ENCODE peak calls at places on chromosomes 13 and 19, in five cellular contexts. H, P, V, L and R are unnamed samples.

GRCh38 chr13:91141619-91142061 is 205.8 kb upstream of the MIR17HG start:
- DNase-seq in H (no peak), P (no peak), V (no peak), L (no peak), R (no peak)

GRCh38 chr13:52744842-52745241 is 5.2 kb upstream of the CNMD start:
- DNase-seq in H (no peak), P (no peak), V (no peak), L (no peak), R (no peak)

GRCh38 chr13:80040219-80040976 is 300.5 kb downstream of the SPRY2 start:
- DNase-seq in H (no peak), P (no peak), V (peak; percentile 100), L (no peak), R (no peak)

GRCh38 chr19:4352701-4353121 is 9.3 kb downstream of the MPND start:
- DNase-seq in H (no peak), P (peak; percentile 69), V (peak; percentile 71), L (peak; percentile 76), R (no peak)

GRCh38 chr19:53785196-53785889 is 38.8 kb downstream of the NLRP12 start:
- DNase-seq in H (no peak), P (no peak), V (no peak), L (no peak), R (no peak)

GRCh38 chr13:50365683-50366391 is 350.6 kb downstream of the KCNRG start:
- DNase-seq in H (no peak), P (no peak), V (no peak), L (no peak), R (peak; percentile 30)

GRCh38 chr19:19004144-19004543 is 29.2 kb downstream of the SUGP2 start:
- DNase-seq in H (no peak), P (no peak), V (no peak), L (no peak), R (no peak)

GRCh38 chr13:80979035-80979641 is 638.2 kb upstream of the SPRY2 start:
- DNase-seq in H (no peak), P (no peak), V (peak; percentile 54), L (peak; percentile 71), R (no peak)

GRCh38 chr19:39617745-39618144 is 15.4 kb downstream of the LGALS13 start:
- DNase-seq in H (no peak), P (no peak), V (no peak), L (no peak), R (no peak)

GRCh38 chr13:34748078-34748477 is 194.0 kb upstream of the NBEA start:
- DNase-seq in H (no peak), P (peak; percentile 45), V (no peak), L (no peak), R (peak; percentile 26)

GRCh38 chr13:26561636-26562537 is 4.4 kb downstream of the WASF3 start:
- DNase-seq in H (no peak), P (no peak), V (peak; percentile 84), L (peak; percentile 72), R (no peak)

GRCh38 chr13:66563076-66563475 is 667.1 kb downstream of the PCDH9 start:
- DNase-seq in H (no peak), P (no peak), V (peak; percentile 16), L (no peak), R (no peak)

GRCh38 chr13:61078976-61079770 is 336.5 kb downstream of the PCDH20 start:
- DNase-seq in H (no peak), P (no peak), V (no peak), L (no peak), R (no peak)

GRCh38 chr19:18340990-18341868 is 831 bp downstream of the PGPEP1 start:
- DNase-seq in H (peak; percentile 65), P (peak; percentile 65), V (peak; percentile 42), L (peak; percentile 29), R (peak; percentile 51)

GRCh38 chr19:33226550-33227241 is 1.0 kb upstream of the SLC7A10 start:
- DNase-seq in H (no peak), P (no peak), V (no peak), L (no peak), R (peak; percentile 24)

GRCh38 chr13:111114362-111115050 is 604 bp upstream of the ARHGEF7 start:
- DNase-seq in H (no peak), P (peak; percentile 44), V (peak; percentile 43), L (peak; percentile 54), R (peak; percentile 24)

GRCh38 chr19:16594681-16595091 is 22.5 kb upstream of the SLC35E1 start:
- DNase-seq in H (no peak), P (no peak), V (no peak), L (no peak), R (no peak)

GRCh38 chr19:8638078-8638619 is 7.7 kb downstream of the NFILZ start:
- DNase-seq in H (no peak), P (no peak), V (peak; percentile 21), L (no peak), R (peak; percentile 19)

GRCh38 chr13:42148538-42148937 is 100.1 kb downstream of the DGKH start:
- DNase-seq in H (no peak), P (no peak), V (no peak), L (no peak), R (no peak)

GRCh38 chr19:32599736-32600157 is 18.8 kb downstream of the PDCD5 start:
- DNase-seq in H (peak; percentile 37), P (no peak), V (peak; percentile 69), L (peak; percentile 63), R (peak; percentile 14)

GRCh38 chr13:108369412-108369811 is 99.9 kb downstream of the TNFSF13B start:
- DNase-seq in H (no peak), P (no peak), V (no peak), L (no peak), R (no peak)

GRCh38 chr19:38869160-38869835 is 8.8 kb downstream of the RINL start:
- DNase-seq in H (no peak), P (no peak), V (no peak), L (no peak), R (no peak)

GRCh38 chr19:54418030-54418929 is 3.0 kb downstream of the TTYH1 start:
- DNase-seq in H (no peak), P (no peak), V (peak; percentile 19), L (no peak), R (no peak)

GRCh38 chr19:11881151-11881800 is 6.3 kb upstream of the ZNF69 start:
- DNase-seq in H (peak; percentile 43), P (peak; percentile 67), V (peak; percentile 51), L (peak; percentile 82), R (peak; percentile 49)

GRCh38 chr13:68748038-68748437 is 1359.6 kb upstream of the ATXN8OS start:
- DNase-seq in H (no peak), P (no peak), V (no peak), L (no peak), R (no peak)

GRCh38 chr19:49119411-49120324 is at the start of gene PPFIA3:
- DNase-seq in H (no peak), P (peak; percentile 77), V (peak; percentile 54), L (peak; percentile 91), R (peak; percentile 61)

GRCh38 chr19:44746946-44747738 is 1.4 kb upstream of the BCL3 start:
- DNase-seq in H (peak; percentile 84), P (peak; percentile 95), V (peak; percentile 96), L (peak; percentile 84), R (peak; percentile 96)

GRCh38 chr19:29650988-29651387 is 14.3 kb upstream of the PLEKHF1 start:
- DNase-seq in H (no peak), P (no peak), V (no peak), L (no peak), R (no peak)

GRCh38 chr13:60509601-60510386 is 112.8 kb downstream of the TDRD3 start:
- DNase-seq in H (no peak), P (no peak), V (peak; percentile 1), L (no peak), R (no peak)

GRCh38 chr19:36605101-36605838 is at the start of gene ZNF382:
- DNase-seq in H (peak; percentile 82), P (peak; percentile 79), V (peak; percentile 41), L (peak; percentile 87), R (peak; percentile 42)

GRCh38 chr19:16328824-16329482 is 4.3 kb downstream of the KLF2 start:
- DNase-seq in H (no peak), P (no peak), V (peak; percentile 49), L (no peak), R (no peak)

GRCh38 chr13:51803018-51803417 is 945 bp downstream of the DHRS12 start:
- DNase-seq in H (no peak), P (peak; percentile 49), V (no peak), L (no peak), R (no peak)

GRCh38 chr19:41551711-41552110 is 24.3 kb upstream of the CEACAM21 start:
- DNase-seq in H (no peak), P (no peak), V (no peak), L (no peak), R (no peak)

GRCh38 chr19:41554902-41555301 is 21.1 kb upstream of the CEACAM21 start:
- DNase-seq in H (no peak), P (no peak), V (no peak), L (no peak), R (no peak)

GRCh38 chr19:41551212-41551610 is 24.8 kb upstream of the CEACAM21 start:
- DNase-seq in H (no peak), P (no peak), V (no peak), L (no peak), R (no peak)

GRCh38 chr19:41553804-41554203 is 22.2 kb upstream of the CEACAM21 start:
- DNase-seq in H (no peak), P (no peak), V (no peak), L (no peak), R (no peak)

GRCh38 chr19:41552558-41552957 is 23.4 kb upstream of the CEACAM21 start:
- DNase-seq in H (no peak), P (no peak), V (no peak), L (no peak), R (no peak)
- H3K27ac ChIP-seq in H (peak overlapping the region; percentile 69), P (no peak overlapping the region), V (no peak overlapping the region), L (no peak overlapping the region), R (no peak overlapping the region)

DNA sequence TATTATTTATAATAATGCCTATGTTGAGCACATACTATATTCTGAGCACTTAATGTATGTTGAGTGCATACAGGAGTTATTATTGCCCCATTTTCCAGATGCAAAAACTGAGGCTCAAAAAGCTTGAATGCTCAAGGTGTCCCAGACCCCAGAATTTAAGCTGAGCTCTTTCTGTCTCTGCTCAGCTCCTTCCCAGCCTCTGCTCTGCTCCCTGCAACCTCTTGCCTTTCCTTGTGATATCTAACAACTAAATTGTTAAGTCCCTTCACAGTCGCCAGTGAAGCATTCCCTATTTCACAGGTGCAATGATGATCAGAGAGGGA is 4.2 kb downstream of the NOTCH3 start:
- DNase-seq in H (no peak), P (no peak), V (no peak), L (no peak), R (no peak)
- H3K4me3 ChIP-seq in H (no peak overlapping the region), P (no peak overlapping the region), V (no peak overlapping the region), L (no peak overlapping the region), R (no peak overlapping the region)

GRCh38 chr19:10362259-10362658 is 18.1 kb downstream of the TYK2 start:
- DNase-seq in H (no peak), P (no peak), V (no peak), L (no peak), R (no peak)

GRCh38 chr19:10352764-10353671 is 13.6 kb upstream of the ICAM3 start:
- DNase-seq in H (no peak), P (peak; percentile 82), V (no peak), L (peak; percentile 95), R (no peak)

GRCh38 chr19:10361569-10362011 is 18.8 kb downstream of the TYK2 start:
- DNase-seq in H (no peak), P (no peak), V (no peak), L (no peak), R (no peak)

GRCh38 chr19:10353793-10354391 is 14.5 kb upstream of the ICAM3 start:
- DNase-seq in H (no peak), P (peak; percentile 71), V (peak; percentile 17), L (peak; percentile 99), R (no peak)

GRCh38 chr19:10356431-10356830 is 17.0 kb upstream of the ICAM3 start:
- DNase-seq in H (no peak), P (no peak), V (no peak), L (no peak), R (no peak)
- H3K36me3 ChIP-seq in H (peaks cover 25% of the 10 kb centered on the region), P (no peaks in the 10 kb centered on the region), V (peaks cover 56% of the 10 kb centered on the region), L (no peaks in the 10 kb centered on the region), R (peaks cover 8% of the 10 kb centered on the region)

GRCh38 chr13:29749401-29750177 is 100.8 kb downstream of the UBL3 start:
- DNase-seq in H (no peak), P (no peak), V (peak; percentile 84), L (no peak), R (no peak)
- H3K27ac ChIP-seq in H (no peak overlapping the region), P (no peak overlapping the region), V (no peak overlapping the region), L (no peak overlapping the region), R (no peak overlapping the region)